ENCODE peak calls at places on chromosomes 13 and 19, in seven cellular contexts. R is EH; B is aorta; I is HCEC 1CT; H is fibroblast of mammary gland; X is activated effector memory CD4-positive, alpha-beta T cell treated with Interleukin-2 at 50 U/mL for 16 hours; C is activated CD4-positive, alpha-beta T cell treated with anti-CD3 and anti-CD28 coated beads for 48 hours. W is an unnamed sample.

GRCh38 chr13:94858856-94859811 is 146.8 kb upstream of the SOX21 start:
- DNase-seq in R (peak), B (no peak), I (no peak), H (peak), X (no peak), C (no peak), W (peak)

GRCh38 chr19:35000647-35001501 is 751 bp downstream of the GRAMD1A start:
- DNase-seq in R (peak), B (no peak), I (peak), H (peak), X (peak), C (peak), W (peak)

GRCh38 chr13:46296920-46297319 is 85.2 kb downstream of the LRRC63 start:
- DNase-seq in R (peak), B (no peak), I (peak), H (peak), X (no peak), C (no peak), W (peak)

GRCh38 chr19:18832331-18833140 is 777 bp downstream of the UPF1 start:
- DNase-seq in R (peak), B (no peak), I (peak), H (peak), X (no peak), C (peak), W (peak)

GRCh38 chr13:33611016-33611805 is 206.7 kb upstream of the RFC3 start:
- DNase-seq in R (no peak), B (peak), I (peak), H (peak), X (no peak), C (no peak), W (no peak)

GRCh38 chr19:3366104-3366760 is at the start of gene NFIC:
- DNase-seq in R (peak), B (peak), I (peak), H (peak), X (no peak), C (peak), W (peak)

GRCh38 chr13:50340566-50341287 is 325.5 kb downstream of the KCNRG start:
- DNase-seq in R (no peak), B (no peak), I (no peak), H (no peak), X (no peak), C (no peak), W (no peak)

GRCh38 chr19:29509456-29509855 is 16.3 kb upstream of the VSTM2B start:
- DNase-seq in R (no peak), B (peak), I (no peak), H (no peak), X (no peak), C (no peak), W (no peak)

GRCh38 chr19:47459477-47459876 is 12.2 kb downstream of the SLC8A2 start:
- DNase-seq in R (no peak), B (no peak), I (no peak), H (no peak), X (no peak), C (no peak), W (no peak)

GRCh38 chr13:50509771-50510441 is 333.6 kb downstream of the DLEU7 start:
- DNase-seq in R (peak), B (no peak), I (no peak), H (no peak), X (no peak), C (no peak), W (no peak)

GRCh38 chr19:47019431-47020041 is at the start of gene NPAS1:
- DNase-seq in R (peak), B (no peak), I (no peak), H (no peak), X (no peak), C (no peak), W (peak)

GRCh38 chr13:29484236-29484635 is 111.3 kb downstream of the SLC7A1 start:
- DNase-seq in R (no peak), B (no peak), I (no peak), H (no peak), X (no peak), C (no peak), W (no peak)

GRCh38 chr19:2790194-2790556 is 4.9 kb downstream of the THOP1 start:
- DNase-seq in R (no peak), B (no peak), I (no peak), H (no peak), X (no peak), C (no peak), W (no peak)

GRCh38 chr19:16035601-16036297 is 40.5 kb upstream of the TPM4 start:
- DNase-seq in R (no peak), B (peak), I (no peak), H (no peak), X (no peak), C (no peak), W (no peak)

W was measured in AG20443.